ENCODE peak calls at places on chromosomes 3 and 15, in four cellular contexts. G is IMR-90, U is H9, L is H1. T is an unnamed sample.

GRCh38 chr3:16961621-16962205 is 77.0 kb downstream of the PLCL2 start:
- DNase-seq in G (no peak), U (peak; percentile 37), L (no peak), T (peak; percentile 46)

GRCh38 chr3:58654466-58654865 is 12.1 kb downstream of the FAM3D start:
- DNase-seq in G (no peak), U (no peak), L (no peak), T (no peak)

GRCh38 chr3:108605491-108605890 is 16.0 kb downstream of the DZIP3 start:
- DNase-seq in G (no peak), U (no peak), L (no peak), T (no peak)

GRCh38 chr15:89936051-89936792 is 23.5 kb upstream of the ARPIN start:
- DNase-seq in G (no peak), U (no peak), L (no peak), T (no peak)

GRCh38 chr3:147945968-147946519 is 536.9 kb downstream of the ZIC1 start:
- DNase-seq in G (peak; percentile 95), U (peak; percentile 42), L (no peak), T (peak; percentile 57)

GRCh38 chr15:69658401-69658945 is 205.9 kb downstream of the RPLP1 start:
- DNase-seq in G (no peak), U (no peak), L (peak; percentile 30), T (no peak)

GRCh38 chr3:46110701-46111493 is 83.6 kb upstream of the XCR1 start:
- DNase-seq in G (peak; percentile 65), U (no peak), L (no peak), T (no peak)

GRCh38 chr3:99669879-99670555 is 31.6 kb downstream of the COL8A1 start:
- DNase-seq in G (peak; percentile 83), U (no peak), L (no peak), T (no peak)

GRCh38 chr3:185204894-185205293 is 49.0 kb downstream of the EHHADH start:
- DNase-seq in G (no peak), U (no peak), L (no peak), T (no peak)

GRCh38 chr3:42718338-42718737 is 15.7 kb upstream of the HHATL start:
- DNase-seq in G (no peak), U (peak; percentile 4), L (peak; percentile 7), T (no peak)

GRCh38 chr15:80503319-80503952 is 99.3 kb downstream of the ARNT2 start:
- DNase-seq in G (no peak), U (peak; percentile 6), L (peak; percentile 31), T (no peak)

GRCh38 chr15:74817370-74817737 is 4.7 kb downstream of the LMAN1L start:
- DNase-seq in G (peak; percentile 16), U (peak; percentile 67), L (no peak), T (peak; percentile 81)

GRCh38 chr3:14841836-14842235 is 23.1 kb downstream of the FGD5 start:
- DNase-seq in G (no peak), U (no peak), L (no peak), T (no peak)

GRCh38 chr3:190258634-190259033 is 63.6 kb downstream of the CLDN1 start:
- DNase-seq in G (peak; percentile 18), U (no peak), L (no peak), T (peak; percentile 61)

GRCh38 chr15:58078591-58078990 is 13.1 kb upstream of the ALDH1A2 start:
- DNase-seq in G (no peak), U (no peak), L (no peak), T (no peak)

GRCh38 chr3:66350601-66351000 is 129.8 kb downstream of the SLC25A26 start:
- DNase-seq in G (peak; percentile 61), U (no peak), L (no peak), T (no peak)

GRCh38 chr15:91853968-91854943 is 748 bp downstream of the SLCO3A1 start:
- DNase-seq in G (no peak), U (peak; percentile 51), L (peak; percentile 63), T (peak; percentile 57)

GRCh38 chr3:24253336-24253735 is 241.3 kb downstream of the THRB start:
- DNase-seq in G (no peak), U (no peak), L (no peak), T (no peak)

GRCh38 chr15:76196286-76196948 is 114.9 kb downstream of the ETFA start:
- DNase-seq in G (peak; percentile 89), U (no peak), L (no peak), T (peak; percentile 79)

GRCh38 chr3:32398531-32398930 is 6.9 kb downstream of the CMTM7 start:
- DNase-seq in G (no peak), U (no peak), L (no peak), T (no peak)

GRCh38 chr3:56189486-56189985 is 278.7 kb downstream of the ERC2 start:
- DNase-seq in G (no peak), U (no peak), L (no peak), T (no peak)

GRCh38 chr3:129003578-129004112 is 2.5 kb downstream of the EFCC1 start:
- DNase-seq in G (no peak), U (peak; percentile 64), L (no peak), T (no peak)

GRCh38 chr3:186386883-186387560 is 25.0 kb upstream of the DGKG start:
- DNase-seq in G (no peak), U (no peak), L (no peak), T (no peak)

GRCh38 chr3:49719214-49719884 is at the start of gene AMIGO3:
- DNase-seq in G (peak; percentile 86), U (peak; percentile 96), L (peak; percentile 97), T (peak; percentile 96)

GRCh38 chr15:55084673-55085072 is 112.1 kb downstream of the RSL24D1 start:
- DNase-seq in G (no peak), U (no peak), L (no peak), T (no peak)

GRCh38 chr3:56525291-56525690 is 31.7 kb upstream of the CCDC66 start:
- DNase-seq in G (no peak), U (no peak), L (no peak), T (no peak)

GRCh38 chr3:13332740-13333139 is 87.4 kb downstream of the NUP210 start:
- DNase-seq in G (no peak), U (no peak), L (no peak), T (no peak)
- H3K9ac ChIP-seq in G (no peak overlapping the region), U (no peak overlapping the region), L (no peak overlapping the region), T (no peak overlapping the region)

GRCh38 chr15:41122849-41123248 is 6.8 kb upstream of the INO80 start:
- DNase-seq in G (no peak), U (no peak), L (no peak), T (no peak)
- H4K5ac ChIP-seq in G (no peak overlapping the region), U (no peak overlapping the region), L (no peak overlapping the region), T (no peak overlapping the region)

GRCh38 chr15:52121896-52122295 is 9.3 kb upstream of the BCL2L10 start:
- DNase-seq in G (peak; percentile 59), U (no peak), L (no peak), T (no peak)
- H3K9ac ChIP-seq in G (no peak overlapping the region), U (no peak overlapping the region), L (no peak overlapping the region), T (no peak overlapping the region)

DNA sequence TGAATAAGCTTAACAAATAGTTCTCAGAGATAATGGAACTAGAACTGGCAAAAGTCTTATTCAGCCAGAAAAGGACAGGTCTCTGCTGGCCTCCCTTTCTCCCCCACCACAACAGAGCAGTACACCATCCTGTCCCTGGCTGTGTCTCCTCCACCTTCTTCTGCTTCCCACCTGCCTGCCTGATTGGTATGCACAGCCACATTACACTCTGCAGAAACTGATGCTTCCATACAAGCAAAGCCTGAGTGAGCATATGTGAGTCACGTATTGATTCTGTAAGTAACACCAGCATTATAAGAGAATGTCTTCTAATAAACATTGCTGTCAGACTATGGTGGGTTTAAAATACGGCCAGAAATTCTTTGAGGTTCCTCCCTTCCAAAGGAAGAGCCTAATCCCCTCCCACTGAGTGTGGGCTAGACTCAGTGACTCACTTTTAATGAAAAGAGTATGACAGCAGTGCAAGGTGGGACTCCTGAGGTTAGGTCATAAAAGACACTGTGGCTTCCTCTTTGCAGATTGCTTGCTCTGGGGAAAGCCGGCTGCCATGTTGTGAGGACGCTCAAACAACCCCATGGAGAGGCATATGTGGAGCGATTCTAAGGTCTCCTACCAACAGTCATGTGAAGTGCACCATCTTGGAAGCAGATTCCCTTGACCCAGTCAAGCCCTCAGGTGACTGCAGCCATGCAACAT is 44.4 kb downstream of the ANXA2 start:
- DNase-seq in G (peak; percentile 76), U (no peak), L (no peak), T (no peak)
- H4K5ac ChIP-seq in G (no peak overlapping the region), U (no peak overlapping the region), L (no peak overlapping the region), T (no peak overlapping the region)

GRCh38 chr15:98805434-98806274 is 157.3 kb downstream of the IGF1R start:
- DNase-seq in G (peak; percentile 7), U (no peak), L (no peak), T (peak; percentile 65)

GRCh38 chr15:98807262-98807661 is 158.9 kb downstream of the IGF1R start:
- DNase-seq in G (peak; percentile 89), U (no peak), L (no peak), T (no peak)

GRCh38 chr15:98812711-98813441 is 164.5 kb downstream of the IGF1R start:
- DNase-seq in G (no peak), U (no peak), L (no peak), T (peak; percentile 66)

GRCh38 chr15:98806275-98806895 is 158.0 kb downstream of the IGF1R start:
- DNase-seq in G (no peak), U (no peak), L (no peak), T (no peak)

GRCh38 chr15:98809273-98809672 is 160.9 kb downstream of the IGF1R start:
- DNase-seq in G (no peak), U (no peak), L (no peak), T (no peak)
- H3K9ac ChIP-seq in G (no peak overlapping the region), U (no peak overlapping the region), L (no peak overlapping the region), T (no peak overlapping the region)

GRCh38 chr3:164806188-164806587 is 272.1 kb downstream of the SI start:
- DNase-seq in G (no peak), U (no peak), L (no peak), T (peak; percentile 52)

GRCh38 chr3:164814106-164814505 is 264.2 kb downstream of the SI start:
- DNase-seq in G (no peak), U (no peak), L (no peak), T (no peak)

GRCh38 chr3:164812042-164812441 is 266.3 kb downstream of the SI start:
- DNase-seq in G (no peak), U (no peak), L (no peak), T (no peak)
- H4K5ac ChIP-seq in G (no peak overlapping the region), U (no peak overlapping the region), L (no peak overlapping the region), T (no peak overlapping the region)